ENCODE peak calls at places on chromosomes 2 and 18, in seven cellular contexts. I, O, Z, A, N, W and F are unnamed samples.

GRCh38 chr2:54341656-54342055 is 85.6 kb upstream of the TSPYL6 start:
- DNase-seq in I (no peak), O (no peak), Z (no peak), A (no peak), N (no peak), W (no peak), F (no peak)

GRCh38 chr2:219991116-219991515 is 363.7 kb downstream of the SLC4A3 start:
- DNase-seq in I (no peak), O (no peak), Z (no peak), A (no peak), N (no peak), W (no peak), F (no peak)

GRCh38 chr2:105401867-105402266 is 3.0 kb upstream of the FHL2 start:
- DNase-seq in I (no peak), O (no peak), Z (no peak), A (no peak), N (no peak), W (no peak), F (no peak)

GRCh38 chr2:38245114-38245641 is 131.9 kb downstream of the ATL2 start:
- DNase-seq in I (no peak), O (no peak), Z (no peak), A (no peak), N (no peak), W (no peak), F (no peak)

GRCh38 chr2:55518846-55519167 is 711 bp upstream of the CFAP36 start:
- DNase-seq in I (peak), O (no peak), Z (no peak), A (no peak), N (no peak), W (no peak), F (no peak)

GRCh38 chr18:59660976-59661743 is 36.1 kb downstream of the CCBE1 start:
- DNase-seq in I (no peak), O (no peak), Z (no peak), A (no peak), N (no peak), W (no peak), F (no peak)

GRCh38 chr2:55140316-55141219 is 90.3 kb upstream of the RTN4 start:
- DNase-seq in I (no peak), O (no peak), Z (no peak), A (no peak), N (no peak), W (no peak), F (no peak)

GRCh38 chr2:84880645-84881521 is at the start of gene TRABD2A:
- DNase-seq in I (no peak), O (no peak), Z (no peak), A (no peak), N (peak), W (no peak), F (no peak)

GRCh38 chr2:232777278-232777677 is 913 bp upstream of the KCNJ13 start:
- DNase-seq in I (no peak), O (no peak), Z (no peak), A (no peak), N (no peak), W (no peak), F (no peak)

GRCh38 chr2:68588589-68588988 is 54.8 kb upstream of the PROKR1 start:
- DNase-seq in I (no peak), O (no peak), Z (no peak), A (no peak), N (no peak), W (no peak), F (no peak)

GRCh38 chr2:167181134-167181533 is 292.9 kb downstream of the XIRP2 start:
- DNase-seq in I (no peak), O (no peak), Z (no peak), A (no peak), N (no peak), W (no peak), F (no peak)

GRCh38 chr18:12768622-12769021 is 65.8 kb downstream of the PSMG2 start:
- DNase-seq in I (no peak), O (no peak), Z (no peak), A (no peak), N (no peak), W (no peak), F (no peak)

GRCh38 chr2:43224131-43224570 is 2.3 kb downstream of the ZFP36L2 start:
- DNase-seq in I (peak), O (peak), Z (peak), A (no peak), N (peak), W (peak), F (no peak)
- H3K27ac ChIP-seq in I (peak), O (peak), Z (peak), A (peak), N (peak), W (peak), F (peak)

DNA sequence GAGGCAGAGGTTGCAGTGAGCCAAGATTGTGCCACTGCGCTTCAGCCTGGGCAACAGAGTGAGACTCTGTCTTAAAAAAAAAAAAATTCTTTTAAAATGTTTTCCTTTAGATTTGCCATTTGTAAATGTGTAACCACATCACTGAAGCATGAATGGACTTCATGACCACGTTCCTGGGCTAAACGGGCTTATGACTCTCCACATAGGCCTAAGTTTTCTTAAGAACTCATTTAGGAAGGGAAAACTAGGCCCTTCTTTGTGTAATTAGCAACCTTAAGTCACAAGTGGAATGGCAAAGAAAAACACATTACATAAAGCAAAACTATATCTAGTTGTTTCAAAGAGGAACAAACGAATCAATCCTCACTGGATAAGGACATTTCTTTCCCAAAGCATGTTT is 99.5 kb downstream of the MEIS1 start:
- DNase-seq in I (no peak), O (no peak), Z (no peak), A (no peak), N (no peak), W (no peak), F (no peak)
- H3K27ac ChIP-seq in I (no peak), O (no peak), Z (no peak), A (no peak), N (no peak), W (peak), F (no peak)

GRCh38 chr2:211329421-211329820 is 773.0 kb downstream of the CPS1 start:
- DNase-seq in I (no peak), O (no peak), Z (no peak), A (no peak), N (no peak), W (no peak), F (no peak)

GRCh38 chr2:211328126-211328525 is 771.7 kb downstream of the CPS1 start:
- DNase-seq in I (no peak), O (no peak), Z (no peak), A (no peak), N (no peak), W (no peak), F (no peak)

GRCh38 chr2:211329882-211330281 is 773.5 kb downstream of the CPS1 start:
- DNase-seq in I (no peak), O (no peak), Z (no peak), A (no peak), N (no peak), W (no peak), F (no peak)

GRCh38 chr2:211331736-211332135 is 775.3 kb downstream of the CPS1 start:
- DNase-seq in I (no peak), O (no peak), Z (no peak), A (no peak), N (no peak), W (no peak), F (no peak)

DNA sequence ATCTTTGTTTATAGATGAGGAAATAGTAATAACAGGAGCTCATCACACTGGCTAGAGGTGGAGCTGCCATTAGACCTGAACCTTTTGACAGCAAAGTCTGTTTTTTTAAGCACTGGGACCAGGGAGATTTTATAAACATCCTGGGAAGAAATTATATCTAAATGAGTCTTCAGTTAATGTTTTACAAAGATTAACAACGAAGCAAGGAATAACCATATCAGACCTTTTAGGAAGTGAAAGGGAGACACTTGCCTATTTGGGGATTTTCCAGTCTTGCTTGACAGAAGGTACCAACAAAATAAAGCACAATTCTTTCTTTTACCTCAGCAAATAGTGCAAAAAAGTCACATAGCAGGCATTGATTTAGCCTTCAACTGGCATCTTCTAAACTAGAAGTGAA is 777.0 kb downstream of the CPS1 start:
- DNase-seq in I (no peak), O (no peak), Z (no peak), A (no peak), N (no peak), W (no peak), F (no peak)
- H3K27ac ChIP-seq in I (no peak), O (no peak), Z (no peak), A (no peak), N (no peak), W (no peak), F (no peak)

GRCh38 chr2:203061346-203061745 is 46.7 kb downstream of the NBEAL1 start:
- DNase-seq in I (no peak), O (no peak), Z (no peak), A (no peak), N (no peak), W (no peak), F (peak)
- H3K27ac ChIP-seq in I (no peak), O (no peak), Z (no peak), A (no peak), N (no peak), W (no peak), F (no peak)

GRCh38 chr18:48715651-48716354 is 177.0 kb downstream of the CTIF start:
- DNase-seq in I (peak), O (no peak), Z (peak), A (no peak), N (peak), W (no peak), F (no peak)
- H3K27ac ChIP-seq in I (no peak), O (no peak), Z (no peak), A (no peak), N (no peak), W (no peak), F (no peak)

GRCh38 chr2:226198956-226199355 is 600.7 kb downstream of the IRS1 start:
- DNase-seq in I (no peak), O (no peak), Z (no peak), A (no peak), N (no peak), W (no peak), F (no peak)
- H3K27ac ChIP-seq in I (no peak), O (no peak), Z (no peak), A (peak), N (no peak), W (no peak), F (no peak)

DNA sequence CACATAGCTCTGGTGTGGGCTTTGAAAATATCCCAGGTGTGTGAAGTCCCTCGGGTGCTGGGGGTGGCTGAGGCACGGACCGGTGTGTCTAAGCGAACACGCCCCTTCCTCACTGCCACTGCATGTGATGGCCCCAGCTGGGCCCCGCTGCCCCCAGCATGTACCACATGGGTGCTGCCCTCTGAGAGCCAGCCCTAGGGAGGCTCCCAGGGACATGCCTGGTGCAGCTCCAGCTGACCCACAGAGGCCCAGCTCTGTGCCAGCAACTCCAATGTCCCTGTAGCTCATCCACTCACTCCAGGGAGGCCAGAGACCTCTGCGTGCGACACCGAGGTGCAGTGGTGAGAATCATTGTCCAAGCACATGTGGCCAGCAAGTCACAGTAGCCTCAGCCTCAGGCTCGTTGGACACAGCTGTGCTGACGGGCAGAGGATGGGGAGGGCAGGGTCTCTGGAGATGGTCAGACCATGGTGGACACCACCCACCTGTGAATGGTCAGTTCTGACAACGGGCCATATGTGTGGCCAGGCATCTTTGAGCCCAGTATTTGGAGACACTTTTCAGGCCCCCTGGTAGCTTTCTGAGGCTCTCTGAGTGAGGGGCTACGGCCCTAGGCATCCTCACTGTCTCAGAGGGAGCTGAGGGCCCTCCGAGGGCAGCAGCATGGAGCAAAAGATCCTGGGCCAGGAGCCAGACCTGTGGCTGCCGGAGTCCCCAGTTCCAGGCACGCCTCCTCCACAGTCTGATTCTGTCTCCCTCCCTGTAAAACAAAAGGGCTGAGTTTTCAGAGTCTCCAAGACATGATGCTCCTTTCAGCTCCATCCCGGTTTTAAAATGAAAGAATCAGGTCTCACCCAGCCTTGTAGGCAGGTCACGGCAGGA is 220.7 kb downstream of the NDUFA10 start:
- DNase-seq in I (no peak), O (no peak), Z (peak), A (no peak), N (no peak), W (no peak), F (no peak)
- H3K27ac ChIP-seq in I (no peak), O (no peak), Z (no peak), A (no peak), N (no peak), W (no peak), F (no peak)

GRCh38 chr2:39435254-39435653 is 1.8 kb downstream of the MAP4K3 start:
- DNase-seq in I (no peak), O (no peak), Z (no peak), A (no peak), N (no peak), W (no peak), F (no peak)
- H3K27ac ChIP-seq in I (no peak), O (peak), Z (peak), A (no peak), N (no peak), W (no peak), F (no peak)

GRCh38 chr2:191114403-191114886 is 36.3 kb downstream of the STAT4 start:
- DNase-seq in I (no peak), O (no peak), Z (no peak), A (no peak), N (no peak), W (no peak), F (no peak)
- H3K27ac ChIP-seq in I (no peak), O (no peak), Z (no peak), A (no peak), N (no peak), W (no peak), F (no peak)